ENCODE peak calls at places on chromosomes 2 and 18, in five cellular contexts. O is fibroblast of pulmonary artery, L is GM20000, H is lung, V is tibial artery. B is an unnamed sample.
A peak's percentile ranks its signal among the peaks of the same experiment; 100 is the strongest.

GRCh38 chr18:43525149-43525548 is 247.9 kb upstream of the SYT4 start:
- DNase-seq in V (no peak), L (no peak), H (no peak), O (no peak), B (no peak)

GRCh38 chr2:207239754-207240494 is 74.2 kb upstream of the KLF7 start:
- DNase-seq in H (no peak), O (peak; percentile 76), L (no peak), V (no peak), B (no peak)

GRCh38 chr18:77065221-77065981 is 67.2 kb downstream of the MBP start:
- DNase-seq in O (peak; percentile 98), L (no peak), V (no peak), H (no peak), B (no peak)

GRCh38 chr2:99880148-99880983 is 262.0 kb downstream of the AFF3 start:
- DNase-seq in O (peak; percentile 58), H (no peak), L (no peak), V (no peak), B (no peak)

GRCh38 chr18:61079714-61080113 is 253.5 kb upstream of the CDH20 start:
- DNase-seq in V (no peak), L (no peak), H (no peak), O (no peak), B (no peak)

GRCh38 chr2:95262896-95263542 is 11.2 kb upstream of the PROM2 start:
- DNase-seq in H (no peak), V (no peak), L (no peak), O (no peak), B (no peak)

GRCh38 chr2:26574900-26575560 is 66.1 kb downstream of the CIB4 start:
- DNase-seq in O (no peak), V (peak; percentile 48), H (no peak), L (no peak), B (no peak)

GRCh38 chr2:174145827-174146226 is 102.5 kb downstream of the OLA1 start:
- DNase-seq in O (peak; percentile 29), V (no peak), H (no peak), L (no peak), B (no peak)

GRCh38 chr2:232662486-232663260 is 29.3 kb downstream of the EFHD1 start:
- DNase-seq in H (no peak), L (no peak), O (no peak), V (no peak), B (no peak)

GRCh38 chr2:1553671-1554295 is 140.5 kb downstream of the TPO start:
- DNase-seq in H (no peak), V (no peak), L (no peak), O (peak; percentile 56), B (no peak)

GRCh38 chr2:96267159-96267971 is 1.3 kb downstream of the CIAO1 start:
- DNase-seq in V (no peak), L (peak; percentile 45), H (no peak), O (peak; percentile 50), B (no peak)

GRCh38 chr2:150698016-150698661 is 210.7 kb upstream of the RND3 start:
- DNase-seq in V (no peak), O (peak; percentile 68), L (no peak), H (no peak), B (no peak)

DNA sequence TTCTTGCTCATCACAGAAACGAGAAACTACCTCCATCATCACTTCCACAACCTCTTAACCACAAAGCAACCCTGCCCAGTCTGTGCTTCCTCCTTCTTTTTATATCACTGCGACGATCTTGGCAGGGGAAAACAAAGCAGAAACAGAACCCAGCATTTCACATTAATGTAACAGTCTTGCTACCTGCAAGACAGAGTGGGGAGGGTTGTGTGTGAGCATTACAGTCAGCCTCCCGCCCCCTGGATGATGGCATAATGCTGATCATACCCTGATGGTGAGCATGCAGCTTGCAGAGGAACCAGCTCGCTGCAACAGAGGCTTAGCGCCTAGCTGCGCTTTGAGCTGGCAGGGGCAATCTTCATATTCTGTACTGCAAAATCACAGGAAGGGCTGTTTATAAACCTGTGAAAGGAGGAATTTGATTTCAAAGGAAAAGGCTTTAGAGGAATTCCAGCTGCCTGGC is 376.1 kb downstream of the IRS1 start:
- DNase-seq in H (peak; percentile 28), L (peak; percentile 3), V (no peak), O (no peak), B (no peak)
- TF ChIP-seq CTCF in H (no peak), L (no peak), V (no peak), O (no peak), B (no peak)

GRCh38 chr18:52715961-52716360 is 376.0 kb downstream of the DCC start:
- DNase-seq in L (no peak), V (no peak), H (no peak), O (no peak), B (no peak)

GRCh38 chr18:52722904-52723303 is 382.9 kb downstream of the DCC start:
- DNase-seq in O (no peak), H (no peak), L (no peak), V (no peak), B (no peak)

GRCh38 chr18:52715421-52715820 is 375.4 kb downstream of the DCC start:
- DNase-seq in H (no peak), O (no peak), V (no peak), L (no peak), B (no peak)

GRCh38 chr18:52716926-52717325 is 376.9 kb downstream of the DCC start:
- DNase-seq in L (no peak), O (peak; percentile 3), V (no peak), H (no peak), B (no peak)
- TF ChIP-seq CTCF in L (no peak), O (no peak), V (peak; percentile 10), H (no peak), B (peak; percentile 16)

DNA sequence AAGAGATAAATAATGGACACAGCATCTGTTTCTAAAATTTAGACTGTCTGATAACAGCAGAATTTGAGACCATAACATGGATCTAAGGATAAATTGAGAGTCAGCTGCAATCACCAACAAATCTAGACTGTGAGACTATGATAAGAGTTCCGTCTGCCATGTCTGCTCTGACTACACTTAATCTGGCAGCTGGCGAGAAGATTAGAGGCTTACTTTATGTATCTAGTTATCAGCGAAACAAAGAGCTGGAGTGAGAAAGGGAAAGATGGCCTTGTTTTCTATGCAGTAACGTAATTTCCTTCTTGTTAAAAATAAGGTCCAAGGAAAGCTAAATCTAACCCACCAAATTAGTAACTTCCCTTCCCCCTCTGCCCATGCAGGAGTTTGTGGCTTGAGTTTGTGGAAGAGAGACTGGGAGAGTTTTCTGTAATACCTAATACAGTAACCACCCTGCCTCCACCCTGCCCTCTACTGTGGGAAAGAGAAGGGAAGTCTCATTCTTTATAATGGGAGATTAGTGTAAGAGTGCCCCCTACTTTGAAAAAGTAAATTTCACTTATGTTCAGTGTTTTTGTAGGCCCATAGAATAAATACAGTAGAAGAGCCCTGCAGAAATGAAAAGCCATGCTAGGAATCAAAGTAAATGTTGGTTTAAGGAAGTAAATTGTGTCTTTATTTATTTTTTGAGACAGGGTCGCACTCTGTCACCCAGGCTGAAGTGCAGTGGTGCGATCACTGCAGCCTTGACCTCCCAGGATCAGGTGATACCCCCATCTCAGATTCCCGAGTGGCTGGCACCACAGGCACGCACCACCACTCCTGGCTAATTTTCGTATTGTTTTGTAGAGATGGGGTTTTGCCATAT is 27.5 kb downstream of the EML4 start:
- DNase-seq in H (peak; percentile 39), V (no peak), L (peak; percentile 30), O (peak; percentile 60), B (no peak)
- TF ChIP-seq CTCF in H (peak; percentile 38), V (peak; percentile 54), L (peak; percentile 13), O (peak; percentile 53), B (peak; percentile 56)

DNA sequence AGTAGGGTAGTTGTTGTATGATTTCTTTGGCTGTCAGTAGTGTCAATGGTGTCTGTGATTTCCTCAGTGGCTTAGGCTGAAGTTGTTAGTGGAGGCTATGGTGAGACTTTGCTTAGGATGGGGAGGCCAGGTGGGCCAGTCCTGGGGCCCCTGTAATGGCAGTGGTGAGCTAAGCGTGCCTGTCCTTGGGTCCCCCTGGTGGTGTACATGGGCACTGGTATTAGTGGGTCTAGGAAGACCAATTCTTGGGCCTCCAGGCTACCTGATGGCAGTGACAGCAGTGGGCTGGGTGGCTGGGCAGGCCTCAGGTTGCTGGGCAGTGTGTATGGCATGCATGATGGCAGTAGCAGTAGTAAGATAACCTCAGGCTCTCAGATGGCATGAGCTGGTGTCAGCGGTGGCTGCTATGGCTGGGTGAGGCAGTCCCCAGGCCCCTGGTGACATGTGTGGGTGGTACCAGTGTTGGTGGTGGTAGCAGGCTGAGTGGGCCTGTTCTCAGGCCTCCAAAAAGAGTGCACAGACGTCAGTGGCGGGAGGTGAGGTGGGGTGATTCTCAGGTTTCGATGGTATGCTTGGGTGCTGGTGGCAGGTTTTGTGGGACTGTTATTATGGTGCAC is 103.2 kb downstream of the KLHL14 start:
- DNase-seq in L (no peak), V (no peak), H (no peak), O (no peak), B (no peak)
- TF ChIP-seq CTCF in L (no peak), V (no peak), H (no peak), O (no peak), B (no peak)